ENCODE peak calls at places on chromosome 5, in seven cellular contexts. One of them, this sample, is unnamed.

GRCh38 chr5:117318528-117318927 is 743.9 kb upstream of the SEMA6A start:
- DNase-seq in CD8-positive, alpha-beta T cell: no peak
- DNase-seq in A549: peak; percentile 11
- DNase-seq in body of pancreas: no peak
- DNase-seq in keratinocyte: no peak
- DNase-seq in brain microvascular endothelial cell: no peak
- DNase-seq in stomach: no peak
- DNase-seq in this sample: no peak

GRCh38 chr5:74798977-74799911 is 32.2 kb downstream of the NSA2 start:
- DNase-seq in CD8-positive, alpha-beta T cell: no peak
- DNase-seq in A549: no peak
- DNase-seq in body of pancreas: no peak
- DNase-seq in keratinocyte: no peak
- DNase-seq in brain microvascular endothelial cell: no peak
- DNase-seq in stomach: no peak
- DNase-seq in this sample: no peak

GRCh38 chr5:180343846-180344327 is 9.2 kb downstream of the GFPT2 start:
- DNase-seq in CD8-positive, alpha-beta T cell: no peak
- DNase-seq in A549: peak; percentile 41
- DNase-seq in body of pancreas: no peak
- DNase-seq in keratinocyte: no peak
- DNase-seq in brain microvascular endothelial cell: no peak
- DNase-seq in stomach: no peak
- DNase-seq in this sample: peak; percentile 78

GRCh38 chr5:138438724-138439536 is at the start of gene REEP2:
- DNase-seq in CD8-positive, alpha-beta T cell: peak; percentile 61
- DNase-seq in A549: peak; percentile 22
- DNase-seq in body of pancreas: peak; percentile 56
- DNase-seq in keratinocyte: no peak
- DNase-seq in brain microvascular endothelial cell: no peak
- DNase-seq in stomach: peak; percentile 55
- DNase-seq in this sample: peak; percentile 43

GRCh38 chr5:93008502-93009167 is 572.4 kb downstream of the NR2F1-AS1 start:
- DNase-seq in CD8-positive, alpha-beta T cell: no peak
- DNase-seq in A549: no peak
- DNase-seq in body of pancreas: no peak
- DNase-seq in keratinocyte: no peak
- DNase-seq in brain microvascular endothelial cell: no peak
- DNase-seq in stomach: no peak
- DNase-seq in this sample: peak; percentile 24

GRCh38 chr5:65815156-65815555 is 93.2 kb downstream of the NLN start:
- DNase-seq in CD8-positive, alpha-beta T cell: no peak
- DNase-seq in A549: no peak
- DNase-seq in body of pancreas: no peak
- DNase-seq in keratinocyte: no peak
- DNase-seq in brain microvascular endothelial cell: no peak
- DNase-seq in stomach: no peak
- DNase-seq in this sample: peak; percentile 47

GRCh38 chr5:14396071-14396470 is 185.5 kb upstream of the OTULINL start:
- DNase-seq in CD8-positive, alpha-beta T cell: no peak
- DNase-seq in A549: no peak
- DNase-seq in body of pancreas: no peak
- DNase-seq in keratinocyte: no peak
- DNase-seq in brain microvascular endothelial cell: no peak
- DNase-seq in stomach: no peak
- DNase-seq in this sample: no peak

GRCh38 chr5:1000329-1000728 is 8.3 kb upstream of the NKD2 start:
- DNase-seq in CD8-positive, alpha-beta T cell: no peak
- DNase-seq in A549: no peak
- DNase-seq in body of pancreas: no peak
- DNase-seq in keratinocyte: no peak
- DNase-seq in brain microvascular endothelial cell: no peak
- DNase-seq in stomach: peak; percentile 10
- DNase-seq in this sample: no peak

GRCh38 chr5:80192507-80193241 is 63.2 kb downstream of the SERINC5 start:
- DNase-seq in CD8-positive, alpha-beta T cell: no peak
- DNase-seq in A549: peak; percentile 5
- DNase-seq in body of pancreas: peak; percentile 20
- DNase-seq in keratinocyte: no peak
- DNase-seq in brain microvascular endothelial cell: peak; percentile 40
- DNase-seq in stomach: no peak
- DNase-seq in this sample: no peak

GRCh38 chr5:139088024-139088423 is 110.1 kb downstream of the SIL1 start:
- DNase-seq in CD8-positive, alpha-beta T cell: no peak
- DNase-seq in A549: no peak
- DNase-seq in body of pancreas: no peak
- DNase-seq in keratinocyte: no peak
- DNase-seq in brain microvascular endothelial cell: no peak
- DNase-seq in stomach: no peak
- DNase-seq in this sample: no peak

GRCh38 chr5:166672431-166672830 is 1619.0 kb upstream of the WWC1 start:
- DNase-seq in CD8-positive, alpha-beta T cell: no peak
- DNase-seq in A549: no peak
- DNase-seq in body of pancreas: no peak
- DNase-seq in keratinocyte: no peak
- DNase-seq in brain microvascular endothelial cell: no peak
- DNase-seq in stomach: no peak
- DNase-seq in this sample: no peak

GRCh38 chr5:173554989-173555705 is 61.3 kb downstream of the BOD1 start:
- DNase-seq in CD8-positive, alpha-beta T cell: no peak
- DNase-seq in A549: no peak
- DNase-seq in body of pancreas: no peak
- DNase-seq in keratinocyte: no peak
- DNase-seq in brain microvascular endothelial cell: no peak
- DNase-seq in stomach: no peak
- DNase-seq in this sample: no peak

GRCh38 chr5:145874765-145875164 is 2.0 kb upstream of the GRXCR2 start:
- DNase-seq in CD8-positive, alpha-beta T cell: no peak
- DNase-seq in A549: no peak
- DNase-seq in body of pancreas: no peak
- DNase-seq in keratinocyte: no peak
- DNase-seq in brain microvascular endothelial cell: no peak
- DNase-seq in stomach: no peak
- DNase-seq in this sample: no peak

GRCh38 chr5:171595801-171596231 is 176.4 kb downstream of the FGF18 start:
- DNase-seq in CD8-positive, alpha-beta T cell: no peak
- DNase-seq in A549: peak; percentile 60
- DNase-seq in body of pancreas: no peak
- DNase-seq in keratinocyte: no peak
- DNase-seq in brain microvascular endothelial cell: peak; percentile 40
- DNase-seq in stomach: no peak
- DNase-seq in this sample: peak; percentile 61

GRCh38 chr5:535781-536698 is 11.8 kb upstream of the SLC9A3 start:
- DNase-seq in CD8-positive, alpha-beta T cell: no peak
- DNase-seq in A549: no peak
- DNase-seq in body of pancreas: no peak
- DNase-seq in keratinocyte: no peak
- DNase-seq in brain microvascular endothelial cell: no peak
- DNase-seq in stomach: no peak
- DNase-seq in this sample: no peak

GRCh38 chr5:31385774-31386537 is 145.9 kb downstream of the DROSHA start:
- DNase-seq in CD8-positive, alpha-beta T cell: no peak
- DNase-seq in A549: no peak
- DNase-seq in body of pancreas: no peak
- DNase-seq in keratinocyte: no peak
- DNase-seq in brain microvascular endothelial cell: no peak
- DNase-seq in stomach: no peak
- DNase-seq in this sample: no peak

GRCh38 chr5:168585119-168585912 is 6.1 kb upstream of the PANK3 start:
- DNase-seq in CD8-positive, alpha-beta T cell: no peak
- DNase-seq in A549: no peak
- DNase-seq in body of pancreas: no peak
- DNase-seq in keratinocyte: no peak
- DNase-seq in brain microvascular endothelial cell: no peak
- DNase-seq in stomach: no peak
- DNase-seq in this sample: no peak

GRCh38 chr5:34684281-34684979 is 28.3 kb downstream of the RAI14 start:
- DNase-seq in CD8-positive, alpha-beta T cell: no peak
- DNase-seq in A549: peak; percentile 80
- DNase-seq in body of pancreas: peak; percentile 12
- DNase-seq in keratinocyte: peak; percentile 26
- DNase-seq in brain microvascular endothelial cell: peak; percentile 69
- DNase-seq in stomach: no peak
- DNase-seq in this sample: peak; percentile 66

GRCh38 chr5:32683125-32683524 is 28.0 kb upstream of the NPR3 start:
- DNase-seq in CD8-positive, alpha-beta T cell: no peak
- DNase-seq in A549: no peak
- DNase-seq in body of pancreas: no peak
- DNase-seq in keratinocyte: no peak
- DNase-seq in brain microvascular endothelial cell: no peak
- DNase-seq in stomach: no peak
- DNase-seq in this sample: no peak

GRCh38 chr5:179268966-179269693 is 76.1 kb downstream of the ADAMTS2 start:
- DNase-seq in CD8-positive, alpha-beta T cell: no peak
- DNase-seq in A549: no peak
- DNase-seq in body of pancreas: no peak
- DNase-seq in keratinocyte: no peak
- DNase-seq in brain microvascular endothelial cell: no peak
- DNase-seq in stomach: no peak
- DNase-seq in this sample: no peak
- H3K4me3 ChIP-seq in CD8-positive, alpha-beta T cell: no peak overlapping the region
- H3K4me3 ChIP-seq in A549: no peak overlapping the region
- H3K4me3 ChIP-seq in body of pancreas: no peak overlapping the region
- H3K4me3 ChIP-seq in keratinocyte: no peak overlapping the region
- H3K4me3 ChIP-seq in brain microvascular endothelial cell: no peak overlapping the region
- H3K4me3 ChIP-seq in stomach: no peak overlapping the region
- H3K4me3 ChIP-seq in this sample: no peak overlapping the region

DNA sequence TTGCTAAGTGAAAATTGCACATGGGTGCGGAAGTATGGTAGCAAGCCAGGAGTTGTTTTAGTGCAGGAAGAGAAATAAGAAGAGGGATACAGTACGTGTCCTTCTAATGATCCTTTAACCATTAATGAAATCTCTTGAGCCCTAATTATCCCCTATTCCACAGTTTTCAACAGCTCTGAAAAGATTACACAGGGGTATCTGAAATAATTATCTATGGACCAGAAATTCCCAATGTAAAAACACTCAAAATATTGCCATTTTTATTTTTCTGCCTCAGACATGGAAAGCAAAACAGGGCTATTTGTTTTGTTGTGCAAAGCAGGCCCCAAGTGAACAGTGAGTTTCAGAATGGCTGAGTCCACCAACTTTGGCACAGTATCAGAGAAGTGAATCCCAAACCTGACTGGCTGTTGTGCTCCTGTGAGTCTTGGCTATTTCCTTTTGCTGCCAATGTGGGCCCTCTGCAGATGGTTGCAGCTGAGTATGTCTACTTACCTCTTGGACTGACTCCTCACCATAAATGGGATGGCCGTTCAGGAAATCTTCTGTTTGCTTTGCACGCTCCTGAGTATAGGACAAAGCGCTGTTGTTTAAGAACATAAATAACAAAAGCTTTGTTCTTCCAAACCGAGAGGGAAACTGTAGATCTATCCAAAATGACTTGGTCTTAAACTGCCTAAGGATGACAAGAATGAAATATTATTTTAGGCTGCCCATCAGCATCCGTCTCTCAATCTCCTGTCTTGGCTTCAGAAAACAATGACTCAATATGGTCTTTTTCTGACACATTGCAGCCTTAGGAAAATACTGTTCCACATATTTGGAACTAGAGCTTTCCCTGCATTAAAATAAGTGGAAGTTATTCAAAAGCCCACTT is 204.1 kb downstream of the DEPDC1B start:
- DNase-seq in CD8-positive, alpha-beta T cell: no peak
- DNase-seq in A549: no peak
- DNase-seq in body of pancreas: no peak
- DNase-seq in keratinocyte: no peak
- DNase-seq in brain microvascular endothelial cell: no peak
- DNase-seq in stomach: no peak
- DNase-seq in this sample: no peak
- H3K4me3 ChIP-seq in CD8-positive, alpha-beta T cell: no peak overlapping the region
- H3K4me3 ChIP-seq in A549: no peak overlapping the region
- H3K4me3 ChIP-seq in body of pancreas: no peak overlapping the region
- H3K4me3 ChIP-seq in keratinocyte: no peak overlapping the region
- H3K4me3 ChIP-seq in brain microvascular endothelial cell: no peak overlapping the region
- H3K4me3 ChIP-seq in stomach: no peak overlapping the region
- H3K4me3 ChIP-seq in this sample: no peak overlapping the region

GRCh38 chr5:178994580-178995340 is at the start of gene GRM6:
- DNase-seq in CD8-positive, alpha-beta T cell: no peak
- DNase-seq in A549: no peak
- DNase-seq in body of pancreas: no peak
- DNase-seq in keratinocyte: no peak
- DNase-seq in brain microvascular endothelial cell: no peak
- DNase-seq in stomach: no peak
- DNase-seq in this sample: no peak

GRCh38 chr5:178993955-178994579 is 1.1 kb downstream of the GRM6 start:
- DNase-seq in CD8-positive, alpha-beta T cell: no peak
- DNase-seq in A549: no peak
- DNase-seq in body of pancreas: no peak
- DNase-seq in keratinocyte: no peak
- DNase-seq in brain microvascular endothelial cell: no peak
- DNase-seq in stomach: no peak
- DNase-seq in this sample: no peak

GRCh38 chr5:178997191-178997590 is 2.1 kb upstream of the GRM6 start:
- DNase-seq in CD8-positive, alpha-beta T cell: peak; percentile 38
- DNase-seq in A549: no peak
- DNase-seq in body of pancreas: no peak
- DNase-seq in keratinocyte: no peak
- DNase-seq in brain microvascular endothelial cell: no peak
- DNase-seq in stomach: no peak
- DNase-seq in this sample: no peak

GRCh38 chr5:178996156-178996555 is 1.0 kb upstream of the GRM6 start:
- DNase-seq in CD8-positive, alpha-beta T cell: no peak
- DNase-seq in A549: no peak
- DNase-seq in body of pancreas: no peak
- DNase-seq in keratinocyte: no peak
- DNase-seq in brain microvascular endothelial cell: no peak
- DNase-seq in stomach: no peak
- DNase-seq in this sample: no peak

DNA sequence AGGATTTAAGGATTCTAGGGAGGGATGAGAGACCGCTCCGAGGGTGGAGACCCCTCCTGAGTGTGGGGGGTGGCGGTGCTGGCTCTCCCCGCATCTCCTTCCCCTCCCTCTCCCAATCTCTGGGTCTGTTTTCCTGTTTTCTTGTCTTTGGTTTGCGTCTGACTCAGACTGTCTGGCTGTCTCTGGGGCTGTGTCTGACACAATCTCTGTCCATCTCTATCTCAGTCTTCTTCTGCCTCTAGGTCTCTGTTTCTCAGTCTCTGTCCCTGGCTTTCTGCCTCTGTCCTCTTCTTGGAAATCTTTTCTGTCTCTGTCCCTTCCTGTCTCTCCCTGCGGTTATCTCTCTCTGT is 196 bp upstream of the GRM6 start:
- DNase-seq in CD8-positive, alpha-beta T cell: no peak
- DNase-seq in A549: no peak
- DNase-seq in body of pancreas: no peak
- DNase-seq in keratinocyte: no peak
- DNase-seq in brain microvascular endothelial cell: peak; percentile 7
- DNase-seq in stomach: no peak
- DNase-seq in this sample: no peak
- H3K4me3 ChIP-seq in CD8-positive, alpha-beta T cell: no peak overlapping the region
- H3K4me3 ChIP-seq in A549: no peak overlapping the region
- H3K4me3 ChIP-seq in body of pancreas: no peak overlapping the region
- H3K4me3 ChIP-seq in keratinocyte: no peak overlapping the region
- H3K4me3 ChIP-seq in brain microvascular endothelial cell: no peak overlapping the region
- H3K4me3 ChIP-seq in stomach: no peak overlapping the region
- H3K4me3 ChIP-seq in this sample: no peak overlapping the region

DNA sequence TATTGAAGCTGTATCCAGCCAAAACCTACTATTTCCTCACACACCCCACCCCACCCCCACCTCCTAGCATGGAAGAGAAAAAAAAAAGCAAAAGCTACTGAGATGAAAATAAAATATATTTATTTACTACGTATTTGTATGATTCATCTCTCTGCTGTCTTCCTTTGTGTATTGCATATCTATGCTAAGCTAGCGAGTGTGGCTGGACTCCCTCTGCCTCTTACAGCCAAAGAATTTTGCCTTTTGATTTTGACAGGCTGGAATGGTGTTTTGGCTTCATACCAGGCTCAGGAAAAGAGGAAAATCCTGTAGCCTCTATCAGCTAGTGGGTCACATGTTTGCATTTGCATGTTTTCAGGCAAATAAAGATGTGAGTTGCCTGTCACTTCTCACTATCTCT is 2.2 kb downstream of the ABLIM3 start:
- DNase-seq in CD8-positive, alpha-beta T cell: no peak
- DNase-seq in A549: no peak
- DNase-seq in body of pancreas: no peak
- DNase-seq in keratinocyte: no peak
- DNase-seq in brain microvascular endothelial cell: peak; percentile 64
- DNase-seq in stomach: no peak
- DNase-seq in this sample: peak; percentile 93
- H3K4me3 ChIP-seq in CD8-positive, alpha-beta T cell: no peak overlapping the region
- H3K4me3 ChIP-seq in A549: no peak overlapping the region
- H3K4me3 ChIP-seq in body of pancreas: no peak overlapping the region
- H3K4me3 ChIP-seq in keratinocyte: no peak overlapping the region
- H3K4me3 ChIP-seq in brain microvascular endothelial cell: peak overlapping the region; percentile 39
- H3K4me3 ChIP-seq in stomach: no peak overlapping the region
- H3K4me3 ChIP-seq in this sample: peak overlapping the region; percentile 44

This sample was measured in fibroblast of pulmonary artery.